ENCODE peak calls at places on chromosomes 1 and 21, in five cellular contexts. E is thoracic aorta, X is breast epithelium, Y is dorsolateral prefrontal cortex, C is endothelial cell. F is an unnamed sample.

GRCh38 chr1:222167896-222168295 is 380.0 kb downstream of the HHIPL2 start:
- DNase-seq in E (no peak), X (no peak), Y (no peak), C (no peak), F (no peak)

GRCh38 chr1:33640114-33640660 is 167.7 kb downstream of the ZSCAN20 start:
- DNase-seq in E (no peak), X (no peak), Y (no peak), C (no peak), F (no peak)

GRCh38 chr1:39683591-39684312 is 7.5 kb downstream of the HPCAL4 start:
- DNase-seq in E (no peak), X (no peak), Y (no peak), C (no peak), F (no peak)

GRCh38 chr1:46612937-46613660 is 3.5 kb downstream of the MOB3C start:
- DNase-seq in E (no peak), X (no peak), Y (no peak), C (no peak), F (peak)

GRCh38 chr21:30779269-30779668 is 24.0 kb upstream of the KRTAP21-1 start:
- DNase-seq in E (no peak), X (no peak), Y (no peak), C (no peak), F (no peak)

GRCh38 chr21:45376459-45377324 is 28.3 kb upstream of the COL18A1 start:
- DNase-seq in E (no peak), X (peak), Y (peak), C (no peak), F (peak)

GRCh38 chr1:75484789-75485188 is 126.1 kb downstream of the SLC44A5 start:
- DNase-seq in E (no peak), X (no peak), Y (no peak), C (no peak), F (no peak)

GRCh38 chr1:207754942-207755689 is 3.3 kb downstream of the CD46 start:
- DNase-seq in E (no peak), X (no peak), Y (no peak), C (no peak), F (no peak)

GRCh38 chr1:25718738-25719137 is 81.3 kb upstream of the SELENON start:
- DNase-seq in E (no peak), X (no peak), Y (no peak), C (no peak), F (no peak)

GRCh38 chr1:155064813-155065436 is 1.4 kb downstream of the EFNA4 start:
- DNase-seq in E (no peak), X (no peak), Y (no peak), C (no peak), F (no peak)

GRCh38 chr1:41890841-41891311 is 27.8 kb downstream of the HIVEP3 start:
- DNase-seq in E (no peak), X (peak), Y (no peak), C (no peak), F (no peak)

GRCh38 chr1:167707942-167708341 is 13.8 kb upstream of the MPZL1 start:
- DNase-seq in E (no peak), X (no peak), Y (no peak), C (no peak), F (no peak)

GRCh38 chr1:27601771-27602509 is 2.0 kb downstream of the AHDC1 start:
- DNase-seq in E (no peak), X (no peak), Y (peak), C (peak), F (no peak)

GRCh38 chr1:73065585-73065984 is 783.2 kb upstream of the NEGR1 start:
- DNase-seq in E (no peak), X (no peak), Y (no peak), C (no peak), F (no peak)

GRCh38 chr1:15056515-15057285 is 96.8 kb upstream of the TMEM51 start:
- DNase-seq in E (no peak), X (no peak), Y (no peak), C (no peak), F (peak)

GRCh38 chr1:112318263-112318662 is 77.8 kb upstream of the CTTNBP2NL start:
- DNase-seq in E (no peak), X (no peak), Y (no peak), C (no peak), F (no peak)

GRCh38 chr1:98373055-98373454 is 288.5 kb upstream of the SNX7 start:
- DNase-seq in E (no peak), X (no peak), Y (no peak), C (no peak), F (no peak)

GRCh38 chr1:85137660-85138059 is 63.2 kb downstream of the SYDE2 start:
- DNase-seq in E (no peak), X (no peak), Y (no peak), C (no peak), F (peak)

GRCh38 chr1:112808861-112809684 is 93.9 kb upstream of the PPM1J start:
- DNase-seq in E (no peak), X (peak), Y (peak), C (peak), F (peak)

GRCh38 chr1:113086551-113086950 is 13.6 kb downstream of the LRIG2 start:
- DNase-seq in E (no peak), X (no peak), Y (no peak), C (no peak), F (no peak)

GRCh38 chr1:32989160-32989894 is 24.7 kb upstream of the RNF19B start:
- DNase-seq in E (peak), X (peak), Y (no peak), C (no peak), F (peak)

GRCh38 chr1:112054504-112054903 is 65.0 kb upstream of the KCND3 start:
- DNase-seq in E (no peak), X (no peak), Y (no peak), C (no peak), F (no peak)

GRCh38 chr1:30697977-30698376 is 25.4 kb downstream of the MATN1 start:
- DNase-seq in E (no peak), X (no peak), Y (peak), C (no peak), F (peak)

GRCh38 chr21:17231124-17231523 is 281.7 kb upstream of the CXADR start:
- DNase-seq in E (no peak), X (no peak), Y (no peak), C (no peak), F (no peak)

GRCh38 chr1:84069236-84069845 is 70.4 kb upstream of the TTLL7 start:
- DNase-seq in E (no peak), X (no peak), Y (no peak), C (no peak), F (no peak)

GRCh38 chr1:71232786-71233185 is 152.0 kb upstream of the ZRANB2 start:
- DNase-seq in E (no peak), X (no peak), Y (no peak), C (no peak), F (no peak)

GRCh38 chr1:41486053-41486891 is 1.8 kb upstream of the EDN2 start:
- DNase-seq in E (no peak), X (no peak), Y (no peak), C (no peak), F (no peak)

GRCh38 chr1:4213599-4213998 is 313.5 kb upstream of the C1orf174 start:
- DNase-seq in E (no peak), X (no peak), Y (no peak), C (no peak), F (no peak)

GRCh38 chr1:2353215-2353906 is 38.0 kb downstream of the MORN1 start:
- DNase-seq in E (no peak), X (no peak), Y (no peak), C (no peak), F (peak)

GRCh38 chr1:172323666-172324065 is 96.8 kb upstream of the C1orf105 start:
- DNase-seq in E (no peak), X (no peak), Y (no peak), C (no peak), F (no peak)

GRCh38 chr1:213564215-213564659 is 423.5 kb upstream of the PROX1 start:
- DNase-seq in E (no peak), X (no peak), Y (no peak), C (peak), F (no peak)

GRCh38 chr1:245129811-245130210 is 25.0 kb upstream of the KIF26B start:
- DNase-seq in E (no peak), X (no peak), Y (no peak), C (no peak), F (no peak)

GRCh38 chr1:244450597-244451538 is 841 bp downstream of the ADSS2 start:
- DNase-seq in E (no peak), X (peak), Y (no peak), C (peak), F (peak)

DNA sequence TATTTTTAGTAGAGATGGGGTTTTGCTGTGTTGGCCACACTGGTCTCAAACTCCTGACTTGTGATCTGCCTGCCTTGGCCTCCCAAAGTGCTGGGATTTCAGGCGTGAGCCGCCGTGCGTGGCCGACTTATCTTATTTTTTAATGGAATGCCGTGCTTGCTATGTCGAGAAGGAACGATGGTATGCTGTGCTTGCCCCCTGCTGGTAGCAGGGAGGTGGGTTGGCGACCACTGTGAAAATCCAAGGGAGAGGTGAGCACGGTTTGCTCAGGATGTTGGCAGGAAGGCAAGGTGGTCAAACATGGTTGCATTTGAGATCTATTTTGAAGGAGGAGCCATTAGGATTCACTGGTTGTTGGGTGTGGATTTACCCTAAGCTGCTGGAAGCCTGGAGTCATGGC is 45.8 kb upstream of the RCC2 start:
- DNase-seq in E (no peak), X (no peak), Y (no peak), C (peak), F (no peak)
- TF ChIP-seq CTCF in E (no peak), X (peak), Y (no peak), C (peak), F (no peak)

GRCh38 chr1:224632921-224633321 is 16.8 kb downstream of the CNIH3 start:
- DNase-seq in E (no peak), X (no peak), Y (no peak), C (no peak), F (no peak)
- TF ChIP-seq CTCF in E (no peak), X (no peak), Y (no peak), C (no peak), F (no peak)

DNA sequence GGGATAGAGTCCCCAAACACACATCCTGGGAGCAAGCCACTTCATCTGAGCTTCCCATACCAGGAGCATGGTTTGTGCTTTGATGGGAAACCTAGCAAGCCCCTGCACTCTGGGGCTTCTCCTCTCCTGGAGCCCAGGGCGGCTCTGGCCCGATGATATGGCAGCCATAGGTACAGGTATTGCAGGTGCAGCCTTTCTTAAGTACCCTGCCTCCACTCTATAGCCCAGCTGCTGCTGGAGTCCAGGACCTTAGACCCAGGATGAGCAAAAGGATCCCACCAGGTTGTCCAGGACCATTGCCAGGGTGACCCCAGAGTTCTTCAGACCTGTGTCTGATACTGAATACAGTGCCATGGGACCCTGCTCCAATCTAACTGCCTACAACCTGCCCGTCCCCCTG is 4.2 kb downstream of the C1orf226 start:
- DNase-seq in E (no peak), X (no peak), Y (no peak), C (no peak), F (no peak)
- TF ChIP-seq CTCF in E (no peak), X (no peak), Y (no peak), C (no peak), F (no peak)

DNA sequence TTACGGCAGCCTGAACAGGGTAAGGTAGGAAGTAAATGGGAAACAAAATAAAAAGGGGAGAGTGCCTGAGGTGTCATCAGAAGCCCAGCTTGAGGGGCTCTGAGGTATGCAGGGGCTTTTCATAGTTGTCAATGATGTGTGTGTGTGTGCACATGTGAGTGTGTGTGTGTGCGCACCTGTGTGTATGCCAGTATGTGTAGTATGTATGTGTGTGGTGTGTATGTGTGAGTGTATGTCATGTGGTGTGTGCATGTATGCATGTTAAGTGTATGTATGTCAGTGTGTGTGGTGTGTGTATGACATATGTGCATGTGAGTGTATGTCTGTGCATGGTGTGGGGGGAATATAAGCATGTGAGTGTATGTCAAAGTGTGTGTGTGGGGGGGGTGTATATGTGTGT is 184.1 kb downstream of the DSCAM start:
- DNase-seq in E (no peak), X (no peak), Y (no peak), C (no peak), F (no peak)
- TF ChIP-seq CTCF in E (no peak), X (no peak), Y (no peak), C (no peak), F (no peak)

F was measured in left lung.